ENCODE peak calls at places on chromosome 22, in nine cellular contexts. I, R, A, N, D, G, S, X and T are unnamed samples.

GRCh38 chr22:17808688-17809403 is 34.6 kb upstream of the BID start:
- DNase-seq in I (peak; percentile 20), R (no peak), A (no peak), N (no peak), D (no peak), G (no peak), S (no peak), X (no peak), T (peak; percentile 23)

GRCh38 chr22:47067331-47067890 is 305.0 kb downstream of the TBC1D22A start:
- DNase-seq in I (no peak), R (no peak), A (no peak), N (no peak), D (no peak), G (peak; percentile 30), S (no peak), X (peak; percentile 7), T (no peak)

GRCh38 chr22:17120711-17121234 is 387 bp downstream of the TMEM121B start:
- DNase-seq in I (no peak), R (no peak), A (no peak), N (no peak), D (peak; percentile 39), G (no peak), S (no peak), X (no peak), T (no peak)

GRCh38 chr22:19495562-19496323 is 16.0 kb downstream of the CDC45 start:
- DNase-seq in I (peak; percentile 51), R (peak; percentile 62), A (no peak), N (no peak), D (peak; percentile 48), G (no peak), S (no peak), X (no peak), T (peak; percentile 53)

GRCh38 chr22:20524004-20524481 is 16.6 kb downstream of the MED15 start:
- DNase-seq in I (no peak), R (no peak), A (no peak), N (peak; percentile 34), D (no peak), G (no peak), S (no peak), X (no peak), T (peak; percentile 21)

GRCh38 chr22:45302047-45302446 is 7.7 kb upstream of the FAM118A start:
- DNase-seq in I (peak; percentile 49), R (peak; percentile 88), A (no peak), N (no peak), D (no peak), G (no peak), S (no peak), X (no peak), T (peak; percentile 46)

GRCh38 chr22:29158546-29158945 is 47.1 kb upstream of the EMID1 start:
- DNase-seq in I (no peak), R (no peak), A (no peak), N (no peak), D (no peak), G (peak; percentile 32), S (no peak), X (no peak), T (no peak)

GRCh38 chr22:31621507-31622160 is 40.4 kb downstream of the PISD start:
- DNase-seq in I (no peak), R (no peak), A (no peak), N (no peak), D (no peak), G (no peak), S (no peak), X (no peak), T (no peak)

GRCh38 chr22:27627444-27627833 is 174.1 kb downstream of the MN1 start:
- DNase-seq in I (peak; percentile 25), R (no peak), A (no peak), N (no peak), D (peak; percentile 67), G (no peak), S (no peak), X (no peak), T (peak; percentile 10)

GRCh38 chr22:28181332-28181731 is 262.3 kb upstream of the PITPNB start:
- DNase-seq in I (peak; percentile 59), R (peak; percentile 49), A (no peak), N (no peak), D (no peak), G (no peak), S (no peak), X (no peak), T (peak; percentile 42)

GRCh38 chr22:21067075-21067900 is 21.5 kb downstream of the LRRC74B start:
- DNase-seq in I (no peak), R (no peak), A (no peak), N (no peak), D (no peak), G (no peak), S (peak; percentile 6), X (no peak), T (no peak)

GRCh38 chr22:29079218-29079901 is 6.5 kb downstream of the KREMEN1 start:
- DNase-seq in I (no peak), R (peak; percentile 37), A (no peak), N (no peak), D (no peak), G (no peak), S (no peak), X (no peak), T (no peak)

GRCh38 chr22:22422629-22423112 is 85.9 kb downstream of the ZNF280B start:
- DNase-seq in I (peak; percentile 69), R (peak; percentile 63), A (peak; percentile 68), N (peak; percentile 74), D (peak; percentile 84), G (no peak), S (peak; percentile 46), X (peak; percentile 59), T (peak; percentile 64)

GRCh38 chr22:33302049-33302545 is 243.9 kb upstream of the SYN3 start:
- DNase-seq in I (peak; percentile 71), R (peak; percentile 68), A (peak; percentile 74), N (peak; percentile 75), D (peak; percentile 93), G (peak; percentile 81), S (peak; percentile 83), X (peak; percentile 84), T (peak; percentile 68)

GRCh38 chr22:33299245-33299956 is 241.2 kb upstream of the SYN3 start:
- DNase-seq in I (no peak), R (no peak), A (no peak), N (peak; percentile 78), D (no peak), G (no peak), S (no peak), X (no peak), T (no peak)

GRCh38 chr22:33302549-33302948 is 244.4 kb upstream of the SYN3 start:
- DNase-seq in I (no peak), R (no peak), A (no peak), N (no peak), D (peak; percentile 13), G (no peak), S (no peak), X (no peak), T (no peak)

GRCh38 chr22:33303109-33303508 is 244.9 kb upstream of the SYN3 start:
- DNase-seq in I (no peak), R (no peak), A (no peak), N (no peak), D (no peak), G (no peak), S (no peak), X (no peak), T (no peak)

DNA sequence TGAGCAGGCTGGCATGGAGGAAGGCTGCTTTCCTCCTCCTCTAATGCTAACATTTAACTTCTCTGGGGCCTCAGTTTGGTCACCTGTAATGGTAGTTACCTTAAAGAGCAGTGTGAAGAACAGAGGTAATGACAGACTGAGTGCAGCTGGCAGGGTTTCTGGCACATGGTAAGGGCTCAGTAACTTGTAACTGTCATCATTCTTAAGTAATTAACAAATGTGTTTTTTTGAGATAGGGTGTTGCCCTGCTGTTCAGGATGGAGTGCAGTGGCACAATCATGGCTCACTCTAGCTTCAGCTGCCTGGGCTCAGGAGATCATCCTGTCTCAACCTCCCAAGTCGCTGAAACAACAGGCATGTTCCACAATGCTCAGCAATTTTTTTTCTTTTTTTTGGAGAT is 242.0 kb upstream of the SYN3 start:
- DNase-seq in I (no peak), R (no peak), A (no peak), N (peak; percentile 43), D (no peak), G (no peak), S (peak; percentile 38), X (peak; percentile 40), T (no peak)
- H3K4me3 ChIP-seq in I (no peak overlapping the region), R (no peak overlapping the region), A (no peak overlapping the region), N (no peak overlapping the region), D (no peak overlapping the region), G (no peak overlapping the region), S (no peak overlapping the region), X (no peak overlapping the region), T (no peak overlapping the region)

DNA sequence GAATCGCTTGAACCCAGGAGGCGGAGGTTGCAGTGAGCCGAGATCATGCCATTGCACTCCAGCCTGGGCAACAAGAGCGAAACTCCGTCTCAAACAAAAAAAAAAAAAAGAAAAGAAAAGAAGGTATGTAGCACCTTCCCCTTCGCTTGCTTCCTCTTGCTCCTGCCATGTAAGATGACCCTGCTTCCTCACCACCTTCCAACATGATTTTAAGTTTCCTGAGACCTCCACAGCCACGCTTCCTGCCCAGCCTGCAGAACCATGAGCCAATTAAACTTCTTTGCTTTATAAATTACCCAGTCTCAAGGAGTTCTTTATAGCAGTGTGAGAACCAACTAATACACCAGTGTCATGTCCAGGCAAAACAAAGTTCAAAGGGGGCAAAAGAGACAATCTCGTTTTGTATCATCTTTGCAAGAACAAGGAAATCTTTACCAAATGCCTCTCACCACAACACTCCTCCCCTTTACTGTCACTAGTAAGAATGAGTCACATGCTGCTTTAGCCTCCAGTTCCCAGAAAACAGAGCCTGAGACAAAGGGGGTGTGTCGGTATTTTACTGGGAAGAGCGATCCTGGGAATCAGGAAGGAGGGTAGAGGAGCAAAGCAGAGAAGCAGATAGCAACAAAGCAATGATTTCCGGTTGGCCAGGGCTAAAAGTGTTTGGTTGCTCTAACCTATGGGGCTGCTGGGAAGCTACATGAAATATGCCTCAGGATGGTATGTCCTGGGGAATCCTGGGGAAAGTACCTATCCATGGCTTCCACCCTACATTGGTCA is 10.5 kb upstream of the MCHR1 start:
- DNase-seq in I (peak; percentile 95), R (peak; percentile 91), A (no peak), N (no peak), D (peak; percentile 43), G (no peak), S (no peak), X (no peak), T (peak; percentile 96)
- TF ChIP-seq CTCF in I (no peak), R (no peak), A (no peak), N (no peak), D (no peak), G (no peak), S (no peak), X (no peak), T (no peak)

DNA sequence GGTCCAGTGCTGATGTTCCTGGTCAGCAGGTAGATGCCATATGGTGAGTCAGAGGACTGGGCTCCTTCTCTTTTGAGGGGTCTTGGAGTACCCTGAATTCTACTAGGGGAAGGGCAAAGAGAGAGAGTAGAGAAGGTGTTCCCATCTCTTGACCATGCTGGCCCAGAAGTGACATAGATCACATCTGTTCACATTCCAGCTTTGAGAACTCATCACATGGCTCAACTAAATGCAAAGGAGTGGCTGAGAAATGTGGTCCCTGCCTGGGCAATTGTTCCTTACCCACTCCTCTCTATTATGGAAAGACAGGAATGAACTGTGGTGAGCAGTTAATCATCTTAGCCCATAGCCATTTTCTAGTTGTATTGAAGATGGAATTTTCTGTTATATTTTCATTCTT is 105.4 kb upstream of the TIMP3 start:
- DNase-seq in I (no peak), R (no peak), A (no peak), N (no peak), D (no peak), G (no peak), S (no peak), X (no peak), T (no peak)
- H3K4me3 ChIP-seq in I (no peak overlapping the region), R (no peak overlapping the region), A (no peak overlapping the region), N (no peak overlapping the region), D (no peak overlapping the region), G (no peak overlapping the region), S (no peak overlapping the region), X (no peak overlapping the region), T (no peak overlapping the region)

GRCh38 chr22:36585841-36586240 is 56.9 kb upstream of the EIF3D start:
- DNase-seq in I (no peak), R (no peak), A (no peak), N (no peak), D (peak; percentile 51), G (no peak), S (no peak), X (no peak), T (no peak)
- TF ChIP-seq CTCF in I (no peak), R (no peak), A (no peak), N (no peak), D (no peak), G (no peak), S (no peak), X (no peak), T (no peak)